ENCODE peak calls at places on chromosome 20, in nine cellular contexts. One of them, this sample, is unnamed.

GRCh38 chr20:49490689-49491088 is 8.2 kb upstream of the KCNB1 start:
- DNase-seq in DND-41: no peak
- DNase-seq in Peyer's patch: no peak
- DNase-seq in GM23248: no peak
- DNase-seq in heart right ventricle: no peak
- DNase-seq in PC-3: peak
- DNase-seq in testis: no peak
- DNase-seq in cardiac muscle cell: no peak
- DNase-seq in RWPE2: no peak
- DNase-seq in this sample: no peak

GRCh38 chr20:20289331-20289730 is 78.6 kb upstream of the INSM1 start:
- DNase-seq in DND-41: no peak
- DNase-seq in Peyer's patch: no peak
- DNase-seq in GM23248: no peak
- DNase-seq in heart right ventricle: no peak
- DNase-seq in PC-3: no peak
- DNase-seq in testis: no peak
- DNase-seq in cardiac muscle cell: no peak
- DNase-seq in RWPE2: no peak
- DNase-seq in this sample: no peak

GRCh38 chr20:35010405-35011192 is 54.9 kb downstream of the MYH7B start:
- DNase-seq in DND-41: no peak
- DNase-seq in Peyer's patch: peak
- DNase-seq in GM23248: no peak
- DNase-seq in heart right ventricle: no peak
- DNase-seq in PC-3: no peak
- DNase-seq in testis: peak
- DNase-seq in cardiac muscle cell: no peak
- DNase-seq in RWPE2: peak
- DNase-seq in this sample: no peak

GRCh38 chr20:19275630-19276071 is 63.2 kb downstream of the SLC24A3 start:
- DNase-seq in DND-41: no peak
- DNase-seq in Peyer's patch: peak
- DNase-seq in GM23248: peak
- DNase-seq in heart right ventricle: peak
- DNase-seq in PC-3: no peak
- DNase-seq in testis: peak
- DNase-seq in cardiac muscle cell: peak
- DNase-seq in RWPE2: no peak
- DNase-seq in this sample: peak

GRCh38 chr20:50371878-50372769 is 138.1 kb upstream of the PTPN1 start:
- DNase-seq in DND-41: no peak
- DNase-seq in Peyer's patch: no peak
- DNase-seq in GM23248: no peak
- DNase-seq in heart right ventricle: no peak
- DNase-seq in PC-3: no peak
- DNase-seq in testis: no peak
- DNase-seq in cardiac muscle cell: no peak
- DNase-seq in RWPE2: no peak
- DNase-seq in this sample: no peak

GRCh38 chr20:17969884-17970409 is 1.1 kb downstream of the MGME1 start:
- DNase-seq in DND-41: peak
- DNase-seq in Peyer's patch: peak
- DNase-seq in GM23248: peak
- DNase-seq in heart right ventricle: no peak
- DNase-seq in PC-3: peak
- DNase-seq in testis: peak
- DNase-seq in cardiac muscle cell: peak
- DNase-seq in RWPE2: no peak
- DNase-seq in this sample: peak

GRCh38 chr20:8073024-8073832 is 53.7 kb upstream of the TMX4 start:
- DNase-seq in DND-41: peak
- DNase-seq in Peyer's patch: no peak
- DNase-seq in GM23248: peak
- DNase-seq in heart right ventricle: no peak
- DNase-seq in PC-3: peak
- DNase-seq in testis: no peak
- DNase-seq in cardiac muscle cell: peak
- DNase-seq in RWPE2: peak
- DNase-seq in this sample: no peak

GRCh38 chr20:61874421-61875068 is 191.1 kb downstream of the TAF4 start:
- DNase-seq in DND-41: no peak
- DNase-seq in Peyer's patch: no peak
- DNase-seq in GM23248: peak
- DNase-seq in heart right ventricle: peak
- DNase-seq in PC-3: peak
- DNase-seq in testis: no peak
- DNase-seq in cardiac muscle cell: no peak
- DNase-seq in RWPE2: no peak
- DNase-seq in this sample: peak

GRCh38 chr20:17617212-17617867 is 47.5 kb downstream of the DSTN start:
- DNase-seq in DND-41: no peak
- DNase-seq in Peyer's patch: peak
- DNase-seq in GM23248: peak
- DNase-seq in heart right ventricle: peak
- DNase-seq in PC-3: peak
- DNase-seq in testis: peak
- DNase-seq in cardiac muscle cell: peak
- DNase-seq in RWPE2: no peak
- DNase-seq in this sample: peak

GRCh38 chr20:50759678-50760077 is 28.3 kb downstream of the PARD6B start:
- DNase-seq in DND-41: no peak
- DNase-seq in Peyer's patch: no peak
- DNase-seq in GM23248: no peak
- DNase-seq in heart right ventricle: no peak
- DNase-seq in PC-3: no peak
- DNase-seq in testis: no peak
- DNase-seq in cardiac muscle cell: no peak
- DNase-seq in RWPE2: no peak
- DNase-seq in this sample: no peak

GRCh38 chr20:62063601-62063980 is 2.1 kb downstream of the TAF4 start:
- DNase-seq in DND-41: no peak
- DNase-seq in Peyer's patch: no peak
- DNase-seq in GM23248: peak
- DNase-seq in heart right ventricle: no peak
- DNase-seq in PC-3: no peak
- DNase-seq in testis: peak
- DNase-seq in cardiac muscle cell: peak
- DNase-seq in RWPE2: peak
- DNase-seq in this sample: peak

GRCh38 chr20:37295595-37295994 is 6.1 kb downstream of the MANBAL start:
- DNase-seq in DND-41: no peak
- DNase-seq in Peyer's patch: no peak
- DNase-seq in GM23248: no peak
- DNase-seq in heart right ventricle: no peak
- DNase-seq in PC-3: peak
- DNase-seq in testis: no peak
- DNase-seq in cardiac muscle cell: no peak
- DNase-seq in RWPE2: peak
- DNase-seq in this sample: no peak
- H3K27ac ChIP-seq in DND-41: no peak
- H3K27ac ChIP-seq in Peyer's patch: peak
- H3K27ac ChIP-seq in GM23248: peak
- H3K27ac ChIP-seq in heart right ventricle: no peak
- H3K27ac ChIP-seq in PC-3: peak
- H3K27ac ChIP-seq in testis: peak
- H3K27ac ChIP-seq in cardiac muscle cell: no peak
- H3K27ac ChIP-seq in RWPE2: peak
- H3K27ac ChIP-seq in this sample: peak

GRCh38 chr20:57655812-57656161 is 35.6 kb upstream of the ZBP1 start:
- DNase-seq in DND-41: peak
- DNase-seq in Peyer's patch: peak
- DNase-seq in GM23248: no peak
- DNase-seq in heart right ventricle: no peak
- DNase-seq in PC-3: no peak
- DNase-seq in testis: no peak
- DNase-seq in cardiac muscle cell: no peak
- DNase-seq in RWPE2: no peak
- DNase-seq in this sample: no peak
- H3K27ac ChIP-seq in DND-41: no peak
- H3K27ac ChIP-seq in Peyer's patch: no peak
- H3K27ac ChIP-seq in GM23248: no peak
- H3K27ac ChIP-seq in heart right ventricle: no peak
- H3K27ac ChIP-seq in PC-3: no peak
- H3K27ac ChIP-seq in testis: no peak
- H3K27ac ChIP-seq in cardiac muscle cell: no peak
- H3K27ac ChIP-seq in RWPE2: peak
- H3K27ac ChIP-seq in this sample: no peak

DNA sequence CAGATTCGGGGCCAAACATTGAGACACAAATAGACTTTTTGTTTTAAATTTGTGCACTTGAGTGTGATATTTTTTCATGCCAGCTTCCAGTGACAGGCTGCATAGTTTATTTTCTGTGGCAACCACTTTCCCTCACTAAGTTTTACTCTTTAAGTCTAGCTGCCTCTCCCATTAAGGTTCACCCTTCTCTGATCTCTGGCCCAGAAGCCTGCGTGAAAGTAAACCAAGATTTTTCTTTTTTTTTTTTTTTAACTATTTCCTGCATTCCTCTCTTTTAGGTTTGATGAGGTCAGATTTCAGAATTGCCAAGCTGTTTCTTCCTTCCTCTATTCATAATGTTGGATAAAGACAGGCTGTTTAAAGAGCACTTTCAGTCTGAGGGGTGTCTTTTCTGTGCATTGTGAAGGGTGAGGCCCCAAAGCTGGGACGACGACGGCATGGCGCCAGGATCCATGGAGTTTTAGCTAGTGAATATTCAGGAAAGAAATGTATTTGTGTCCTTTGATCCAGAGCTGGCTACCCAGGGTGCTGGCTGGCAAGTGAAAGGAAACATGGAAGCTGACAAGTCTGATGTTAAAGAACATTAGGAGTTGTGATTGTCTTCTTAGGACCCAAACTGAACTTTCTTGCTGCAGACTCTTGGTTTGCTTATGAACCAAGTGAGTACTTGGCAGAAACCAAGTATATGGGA is 50.7 kb downstream of the DOK5 start:
- DNase-seq in DND-41: no peak
- DNase-seq in Peyer's patch: no peak
- DNase-seq in GM23248: no peak
- DNase-seq in heart right ventricle: no peak
- DNase-seq in PC-3: no peak
- DNase-seq in testis: no peak
- DNase-seq in cardiac muscle cell: peak
- DNase-seq in RWPE2: no peak
- DNase-seq in this sample: no peak
- H3K27ac ChIP-seq in DND-41: no peak
- H3K27ac ChIP-seq in Peyer's patch: no peak
- H3K27ac ChIP-seq in GM23248: no peak
- H3K27ac ChIP-seq in heart right ventricle: peak
- H3K27ac ChIP-seq in PC-3: no peak
- H3K27ac ChIP-seq in testis: no peak
- H3K27ac ChIP-seq in cardiac muscle cell: no peak
- H3K27ac ChIP-seq in RWPE2: no peak
- H3K27ac ChIP-seq in this sample: peak

GRCh38 chr20:2128542-2128941 is 26.9 kb downstream of the STK35 start:
- DNase-seq in DND-41: no peak
- DNase-seq in Peyer's patch: no peak
- DNase-seq in GM23248: no peak
- DNase-seq in heart right ventricle: no peak
- DNase-seq in PC-3: no peak
- DNase-seq in testis: no peak
- DNase-seq in cardiac muscle cell: no peak
- DNase-seq in RWPE2: no peak
- DNase-seq in this sample: no peak

GRCh38 chr20:2130062-2130591 is 28.5 kb downstream of the STK35 start:
- DNase-seq in DND-41: no peak
- DNase-seq in Peyer's patch: no peak
- DNase-seq in GM23248: no peak
- DNase-seq in heart right ventricle: no peak
- DNase-seq in PC-3: no peak
- DNase-seq in testis: peak
- DNase-seq in cardiac muscle cell: peak
- DNase-seq in RWPE2: no peak
- DNase-seq in this sample: no peak

GRCh38 chr20:2131366-2131765 is 29.7 kb downstream of the STK35 start:
- DNase-seq in DND-41: no peak
- DNase-seq in Peyer's patch: no peak
- DNase-seq in GM23248: peak
- DNase-seq in heart right ventricle: no peak
- DNase-seq in PC-3: peak
- DNase-seq in testis: no peak
- DNase-seq in cardiac muscle cell: peak
- DNase-seq in RWPE2: no peak
- DNase-seq in this sample: no peak

GRCh38 chr20:2132461-2132901 is 30.9 kb downstream of the STK35 start:
- DNase-seq in DND-41: no peak
- DNase-seq in Peyer's patch: no peak
- DNase-seq in GM23248: peak
- DNase-seq in heart right ventricle: no peak
- DNase-seq in PC-3: peak
- DNase-seq in testis: no peak
- DNase-seq in cardiac muscle cell: no peak
- DNase-seq in RWPE2: no peak
- DNase-seq in this sample: no peak

GRCh38 chr20:2130668-2131067 is 29.0 kb downstream of the STK35 start:
- DNase-seq in DND-41: no peak
- DNase-seq in Peyer's patch: no peak
- DNase-seq in GM23248: no peak
- DNase-seq in heart right ventricle: no peak
- DNase-seq in PC-3: no peak
- DNase-seq in testis: no peak
- DNase-seq in cardiac muscle cell: no peak
- DNase-seq in RWPE2: no peak
- DNase-seq in this sample: no peak
- H3K27ac ChIP-seq in DND-41: no peak
- H3K27ac ChIP-seq in Peyer's patch: no peak
- H3K27ac ChIP-seq in GM23248: peak
- H3K27ac ChIP-seq in heart right ventricle: no peak
- H3K27ac ChIP-seq in PC-3: peak
- H3K27ac ChIP-seq in testis: peak
- H3K27ac ChIP-seq in cardiac muscle cell: no peak
- H3K27ac ChIP-seq in RWPE2: peak
- H3K27ac ChIP-seq in this sample: no peak

DNA sequence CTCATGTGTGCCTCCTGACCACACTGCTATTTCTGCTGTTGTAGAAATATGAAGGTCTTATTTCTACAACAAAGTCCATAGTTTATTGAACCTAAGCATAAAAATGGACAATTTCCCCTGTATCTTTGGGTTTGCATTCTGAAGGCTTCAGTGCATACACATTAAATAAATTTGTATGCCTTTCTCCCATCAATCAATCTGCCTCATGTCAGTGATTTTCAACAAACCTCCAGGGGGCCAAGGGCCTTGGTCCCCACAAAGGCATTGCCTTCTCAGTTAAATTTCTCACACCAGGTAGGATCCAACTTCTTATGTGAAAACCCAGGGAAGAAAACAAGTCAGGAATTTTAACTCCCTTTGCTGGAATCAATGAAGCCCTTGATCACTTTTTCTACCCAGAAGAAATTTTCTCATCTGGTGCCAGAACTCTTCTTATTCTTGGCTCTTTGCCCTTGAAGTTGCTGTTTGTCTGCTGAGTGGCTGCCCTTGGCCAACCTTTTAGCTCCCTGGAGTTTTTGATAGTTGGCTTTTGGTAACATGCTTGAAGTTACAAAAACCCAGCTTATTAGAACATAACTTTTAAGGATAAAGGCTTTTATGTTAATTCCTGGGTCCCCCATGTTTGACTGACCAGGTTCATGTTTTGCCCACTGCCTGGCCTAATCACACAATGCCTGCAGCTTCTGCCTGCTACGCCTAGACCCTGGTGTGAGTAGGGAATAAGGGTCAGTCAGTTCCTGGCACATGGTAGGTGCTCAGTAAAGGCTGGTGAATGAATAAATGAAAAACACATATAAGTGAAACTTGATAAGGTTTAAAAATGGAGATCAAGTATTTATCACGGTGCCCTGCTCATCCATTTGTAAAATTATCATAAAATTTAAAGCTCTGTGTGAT is 37.0 kb downstream of the SHLD1 start:
- DNase-seq in DND-41: no peak
- DNase-seq in Peyer's patch: no peak
- DNase-seq in GM23248: peak
- DNase-seq in heart right ventricle: no peak
- DNase-seq in PC-3: peak
- DNase-seq in testis: peak
- DNase-seq in cardiac muscle cell: peak
- DNase-seq in RWPE2: no peak
- DNase-seq in this sample: no peak
- H3K27ac ChIP-seq in DND-41: no peak
- H3K27ac ChIP-seq in Peyer's patch: no peak
- H3K27ac ChIP-seq in GM23248: no peak
- H3K27ac ChIP-seq in heart right ventricle: peak
- H3K27ac ChIP-seq in PC-3: peak
- H3K27ac ChIP-seq in testis: peak
- H3K27ac ChIP-seq in cardiac muscle cell: no peak
- H3K27ac ChIP-seq in RWPE2: no peak
- H3K27ac ChIP-seq in this sample: peak

This sample was measured in right cardiac atrium.